ENCODE peak calls at places on chromosome 11, in four cellular contexts. H is H1, T is K562, E is GM12878. N is an unnamed sample.

GRCh38 chr11:74662487-74663103 is 68.6 kb downstream of the CHRDL2 start:
- DNase-seq in E (no peak), H (no peak), T (no peak), N (no peak)

GRCh38 chr11:45280449-45280848 is 5.7 kb downstream of the SYT13 start:
- DNase-seq in T (no peak), E (no peak), H (no peak), N (peak)

GRCh38 chr11:109940816-109941215 is 152.4 kb upstream of the ZC3H12C start:
- DNase-seq in T (peak), H (no peak), E (no peak), N (peak)

GRCh38 chr11:78228467-78228866 is 39.7 kb downstream of the USP35 start:
- DNase-seq in E (peak), H (no peak), T (peak), N (peak)

GRCh38 chr11:119664063-119664572 is 64.9 kb downstream of the NECTIN1 start:
- DNase-seq in H (no peak), T (no peak), E (no peak), N (peak)

GRCh38 chr11:119975561-119976152 is 162.3 kb downstream of the TRIM29 start:
- DNase-seq in E (no peak), H (peak), T (no peak), N (no peak)

GRCh38 chr11:116396332-116396731 is 376.5 kb downstream of the BUD13 start:
- DNase-seq in T (no peak), E (no peak), H (no peak), N (no peak)

GRCh38 chr11:71454470-71455113 is 1.6 kb downstream of the NADSYN1 start:
- DNase-seq in E (no peak), H (no peak), T (no peak), N (no peak)

GRCh38 chr11:44236261-44236660 is 73.7 kb downstream of the ALX4 start:
- DNase-seq in T (no peak), E (no peak), H (no peak), N (no peak)

GRCh38 chr11:88178211-88178610 is 3.0 kb upstream of the RAB38 start:
- DNase-seq in T (no peak), E (no peak), H (no peak), N (peak)
- TF ChIP-seq USF2 in T (no peak), E (no peak), H (no peak), N (no peak)

DNA sequence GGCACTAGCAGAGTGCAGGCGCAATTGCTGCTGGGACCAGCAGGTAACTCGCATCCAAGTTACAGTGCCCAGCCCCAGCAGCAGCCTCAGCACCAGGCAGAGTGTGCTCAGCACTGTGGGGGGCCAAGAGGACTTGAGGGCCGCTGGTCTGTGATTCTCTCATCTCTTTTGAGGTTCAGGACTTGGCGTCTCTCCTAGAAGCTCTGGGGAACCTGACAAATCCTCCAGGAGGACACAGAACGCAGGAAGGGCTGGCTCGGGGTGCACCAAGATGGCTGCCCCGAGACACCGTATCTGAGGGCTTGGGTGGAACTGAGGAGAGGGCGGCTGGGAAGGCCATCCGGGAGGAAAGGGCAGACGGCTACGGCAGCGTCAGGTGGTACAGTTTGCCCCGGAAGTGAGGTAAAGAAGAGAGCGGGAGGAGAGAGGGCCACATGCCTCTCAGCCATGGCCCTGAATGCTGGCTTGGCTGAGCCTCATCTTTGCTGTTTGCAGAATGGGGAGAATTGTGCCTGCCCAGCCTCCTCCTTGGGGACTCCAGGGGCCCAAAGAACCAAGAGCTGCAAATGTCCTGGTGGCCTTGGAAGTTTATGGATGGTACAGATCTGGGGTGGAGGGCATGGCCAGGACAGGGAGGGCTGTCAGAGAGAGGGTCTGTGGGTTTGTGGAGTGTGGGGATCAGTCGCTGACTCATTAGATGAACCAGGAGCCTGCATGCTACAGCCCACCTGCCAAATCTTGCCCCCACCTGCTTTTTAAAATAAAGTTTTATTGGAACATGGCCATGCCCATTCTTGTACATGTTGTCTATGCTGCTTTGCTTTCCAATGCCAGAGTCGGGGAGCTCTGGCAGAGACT is 78.0 kb downstream of the MYEOV start:
- DNase-seq in E (no peak), T (no peak), H (peak), N (no peak)
- TF ChIP-seq CHD1 in E (no peak), T (no peak), H (no peak), N (no peak)

GRCh38 chr11:17640493-17641164 is 78.7 kb upstream of the MYOD1 start:
- DNase-seq in T (no peak), E (no peak), H (no peak), N (no peak)

GRCh38 chr11:17638311-17638710 is 81.1 kb upstream of the MYOD1 start:
- DNase-seq in H (no peak), E (no peak), T (no peak), N (no peak)

GRCh38 chr11:17639781-17640180 is 79.6 kb upstream of the MYOD1 start:
- DNase-seq in E (no peak), T (no peak), H (no peak), N (no peak)

GRCh38 chr11:17637901-17638300 is 81.5 kb upstream of the MYOD1 start:
- DNase-seq in T (no peak), H (no peak), E (no peak), N (no peak)

GRCh38 chr11:17639091-17639490 is 80.3 kb upstream of the MYOD1 start:
- DNase-seq in T (no peak), E (no peak), H (no peak), N (no peak)
- TF ChIP-seq USF2 in T (no peak), E (no peak), H (no peak), N (no peak)

GRCh38 chr11:76279651-76280050 is 73.3 kb upstream of the WNT11 start:
- DNase-seq in H (no peak), E (no peak), T (no peak), N (no peak)
- TF ChIP-seq CHD1 in H (no peak), E (no peak), T (no peak), N (no peak)

DNA sequence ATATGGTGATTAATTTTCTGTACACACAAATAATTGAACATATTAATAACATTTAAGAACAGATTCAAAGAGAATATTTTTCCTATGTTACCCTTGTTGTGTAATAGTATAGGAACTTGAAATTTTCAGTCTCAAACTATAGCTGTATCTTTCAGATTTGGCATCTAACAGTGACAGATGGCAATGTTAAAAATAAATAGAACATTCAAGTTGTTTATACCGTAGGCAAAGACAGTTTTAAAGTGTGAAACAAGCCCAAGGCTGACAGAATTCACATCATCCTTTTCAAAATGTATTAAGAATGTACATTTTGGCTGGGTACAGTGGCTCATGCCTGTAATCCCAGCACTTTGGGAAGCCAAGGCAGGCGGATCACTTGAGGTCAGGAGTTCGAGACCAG is 92.6 kb upstream of the TP53AIP1 start:
- DNase-seq in E (no peak), T (no peak), H (no peak), N (no peak)
- TF ChIP-seq USF2 in E (no peak), T (no peak), H (no peak), N (no peak)

GRCh38 chr11:59010693-59011092 is 71.4 kb downstream of the GLYATL1 start:
- DNase-seq in E (no peak), T (no peak), H (no peak), N (no peak)

GRCh38 chr11:59011672-59012071 is 72.4 kb downstream of the GLYATL1 start:
- DNase-seq in T (no peak), H (peak), E (no peak), N (no peak)

GRCh38 chr11:59008942-59009341 is 69.7 kb downstream of the GLYATL1 start:
- DNase-seq in E (no peak), T (no peak), H (no peak), N (no peak)

GRCh38 chr11:59012106-59012941 is 73.0 kb downstream of the GLYATL1 start:
- DNase-seq in E (no peak), T (no peak), H (no peak), N (no peak)

DNA sequence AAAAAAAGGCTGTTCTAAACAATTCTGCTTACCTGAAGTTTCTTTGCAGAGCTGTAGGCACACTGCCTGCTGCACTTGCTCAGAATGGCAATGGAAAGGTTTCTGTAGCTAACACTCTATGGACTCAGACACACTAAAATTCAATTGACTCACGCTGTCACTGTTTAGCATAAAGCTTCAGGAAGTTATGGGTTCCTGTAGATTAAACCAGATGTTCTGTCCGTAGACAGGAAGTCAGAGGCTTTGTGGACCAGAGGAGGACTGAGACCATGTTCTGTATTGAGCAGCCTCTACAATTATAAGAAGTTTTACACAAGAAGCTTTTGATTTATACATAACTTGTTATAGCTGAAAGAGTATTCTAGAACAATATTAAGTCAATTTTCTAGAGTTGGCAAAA is 70.4 kb downstream of the GLYATL1 start:
- DNase-seq in E (no peak), H (no peak), T (no peak), N (no peak)
- TF ChIP-seq CHD1 in E (no peak), H (no peak), T (no peak), N (no peak)

GRCh38 chr11:720642-721346 is 14.8 kb downstream of the EPS8L2 start:
- DNase-seq in T (peak), E (no peak), H (peak), N (peak)
- TF ChIP-seq USF2 in T (no peak), E (no peak), H (peak), N (no peak)

GRCh38 chr11:33157103-33158027 is 3.9 kb downstream of the CSTF3 start:
- DNase-seq in E (no peak), H (no peak), T (no peak), N (no peak)
- TF ChIP-seq CHD1 in E (no peak), H (no peak), T (no peak), N (no peak)

N was measured in IMR-90.